ENCODE peak calls at places on chromosomes 11 and 22, in five cellular contexts. U is cardiac muscle cell, F is ovary, N is tibial nerve, T is A549. C is an unnamed sample.

GRCh38 chr11:126661051-126661450 is 305.6 kb downstream of the ST3GAL4 start:
- DNase-seq in U (no peak), F (no peak), N (no peak), T (no peak), C (no peak)

GRCh38 chr11:124899376-124900145 is 1.9 kb upstream of the ROBO4 start:
- DNase-seq in U (no peak), F (no peak), N (no peak), T (no peak), C (peak; percentile 37)

GRCh38 chr22:36682835-36683234 is 20.7 kb downstream of the CACNG2 start:
- DNase-seq in U (no peak), F (no peak), N (no peak), T (no peak), C (no peak)

GRCh38 chr11:132895340-132895739 is 637.0 kb downstream of the OPCML start:
- DNase-seq in U (peak; percentile 84), F (no peak), N (no peak), T (no peak), C (peak; percentile 60)

GRCh38 chr11:75428301-75428724 is 4.7 kb downstream of the KLHL35 start:
- DNase-seq in U (peak; percentile 94), F (peak; percentile 75), N (peak; percentile 92), T (no peak), C (peak; percentile 91)

GRCh38 chr22:29369460-29369859 is 18.9 kb downstream of the AP1B1 start:
- DNase-seq in U (peak; percentile 81), F (peak; percentile 62), N (peak; percentile 67), T (no peak), C (peak; percentile 74)

GRCh38 chr11:112968988-112969714 is 7.9 kb downstream of the NCAM1 start:
- DNase-seq in U (peak; percentile 78), F (no peak), N (no peak), T (no peak), C (no peak)

GRCh38 chr22:38335077-38335476 is 17.8 kb upstream of the CSNK1E start:
- DNase-seq in U (no peak), F (no peak), N (no peak), T (no peak), C (peak; percentile 60)

GRCh38 chr11:46930089-46930488 is 6.5 kb upstream of the CSTPP1 start:
- DNase-seq in U (peak; percentile 42), F (no peak), N (no peak), T (peak; percentile 50), C (peak; percentile 51)

GRCh38 chr11:111308140-111308539 is 9.8 kb downstream of the POU2AF3 start:
- DNase-seq in U (peak; percentile 30), F (no peak), N (no peak), T (peak; percentile 20), C (no peak)

GRCh38 chr11:134041791-134042696 is 26.8 kb upstream of the JAM3 start:
- DNase-seq in U (no peak), F (no peak), N (no peak), T (no peak), C (no peak)

GRCh38 chr22:44685384-44686056 is 16.5 kb upstream of the PRR5 start:
- DNase-seq in U (peak; percentile 60), F (no peak), N (no peak), T (peak; percentile 43), C (peak; percentile 23)

GRCh38 chr11:15923169-15923568 is 433.2 kb downstream of the SOX6 start:
- DNase-seq in U (no peak), F (no peak), N (no peak), T (no peak), C (no peak)

GRCh38 chr11:65651339-65651588 is 11.5 kb downstream of the RELA start:
- DNase-seq in U (no peak), F (no peak), N (no peak), T (no peak), C (no peak)

GRCh38 chr11:107916671-107917241 is 11.5 kb upstream of the RAB39A start:
- DNase-seq in U (peak; percentile 13), F (no peak), N (no peak), T (no peak), C (peak; percentile 22)

GRCh38 chr22:35021166-35021565 is 44.8 kb upstream of the ISX start:
- DNase-seq in U (no peak), F (no peak), N (no peak), T (no peak), C (no peak)

GRCh38 chr11:9092846-9093778 is 1.7 kb upstream of the SCUBE2 start:
- DNase-seq in U (peak; percentile 6), F (no peak), N (no peak), T (no peak), C (peak; percentile 6)

GRCh38 chr22:37214431-37215025 is 2.3 kb upstream of the SSTR3 start:
- DNase-seq in U (no peak), F (no peak), N (no peak), T (no peak), C (no peak)

GRCh38 chr22:23892626-23893445 is 1.3 kb upstream of the MIF start:
- DNase-seq in U (no peak), F (no peak), N (no peak), T (no peak), C (no peak)

GRCh38 chr22:41234815-41235687 is 5.7 kb downstream of the CHADL start:
- DNase-seq in U (no peak), F (no peak), N (no peak), T (no peak), C (no peak)

GRCh38 chr11:46275964-46276641 is 1.4 kb upstream of the CREB3L1 start:
- DNase-seq in U (no peak), F (no peak), N (no peak), T (no peak), C (no peak)

GRCh38 chr22:24367841-24368240 is 59.6 kb upstream of the ADORA2A start:
- DNase-seq in U (peak; percentile 67), F (no peak), N (no peak), T (no peak), C (peak; percentile 15)

GRCh38 chr11:74055938-74056337 is 47.1 kb upstream of the UCP3 start:
- DNase-seq in U (peak; percentile 29), F (no peak), N (no peak), T (peak; percentile 25), C (peak; percentile 34)

GRCh38 chr11:774873-775592 is 2.3 kb downstream of the GATD1 start:
- DNase-seq in U (peak; percentile 34), F (peak; percentile 23), N (no peak), T (no peak), C (peak; percentile 39)

GRCh38 chr11:27397619-27398412 is 34.8 kb upstream of the CCDC34 start:
- DNase-seq in U (no peak), F (no peak), N (no peak), T (no peak), C (no peak)

GRCh38 chr11:13160745-13161144 is 116.8 kb upstream of the BMAL1 start:
- DNase-seq in U (no peak), F (no peak), N (no peak), T (no peak), C (no peak)

GRCh38 chr11:123020968-123021367 is 39.3 kb upstream of the BSX start:
- DNase-seq in U (peak; percentile 74), F (no peak), N (no peak), T (peak; percentile 77), C (peak; percentile 66)

GRCh38 chr22:46081831-46082210 is 68.5 kb upstream of the PPARA start:
- DNase-seq in U (no peak), F (peak; percentile 57), N (peak; percentile 12), T (no peak), C (no peak)

GRCh38 chr22:46079093-46079860 is 71.0 kb upstream of the PPARA start:
- DNase-seq in U (no peak), F (peak; percentile 44), N (peak; percentile 13), T (no peak), C (no peak)

GRCh38 chr22:46081036-46081830 is 69.1 kb upstream of the PPARA start:
- DNase-seq in U (no peak), F (peak; percentile 45), N (peak; percentile 13), T (no peak), C (no peak)

GRCh38 chr22:46078241-46079092 is 71.9 kb upstream of the PPARA start:
- DNase-seq in U (no peak), F (peak; percentile 75), N (peak; percentile 50), T (no peak), C (peak; percentile 34)

GRCh38 chr22:46079861-46080821 is 70.2 kb upstream of the PPARA start:
- DNase-seq in U (no peak), F (peak; percentile 72), N (peak; percentile 81), T (no peak), C (peak; percentile 94)
- H3K4me3 ChIP-seq in U (no peak overlapping the region), F (peak overlapping the region; percentile 78), N (peak overlapping the region; percentile 85), T (peak overlapping the region; percentile 52), C (peak overlapping the region; percentile 72)

DNA sequence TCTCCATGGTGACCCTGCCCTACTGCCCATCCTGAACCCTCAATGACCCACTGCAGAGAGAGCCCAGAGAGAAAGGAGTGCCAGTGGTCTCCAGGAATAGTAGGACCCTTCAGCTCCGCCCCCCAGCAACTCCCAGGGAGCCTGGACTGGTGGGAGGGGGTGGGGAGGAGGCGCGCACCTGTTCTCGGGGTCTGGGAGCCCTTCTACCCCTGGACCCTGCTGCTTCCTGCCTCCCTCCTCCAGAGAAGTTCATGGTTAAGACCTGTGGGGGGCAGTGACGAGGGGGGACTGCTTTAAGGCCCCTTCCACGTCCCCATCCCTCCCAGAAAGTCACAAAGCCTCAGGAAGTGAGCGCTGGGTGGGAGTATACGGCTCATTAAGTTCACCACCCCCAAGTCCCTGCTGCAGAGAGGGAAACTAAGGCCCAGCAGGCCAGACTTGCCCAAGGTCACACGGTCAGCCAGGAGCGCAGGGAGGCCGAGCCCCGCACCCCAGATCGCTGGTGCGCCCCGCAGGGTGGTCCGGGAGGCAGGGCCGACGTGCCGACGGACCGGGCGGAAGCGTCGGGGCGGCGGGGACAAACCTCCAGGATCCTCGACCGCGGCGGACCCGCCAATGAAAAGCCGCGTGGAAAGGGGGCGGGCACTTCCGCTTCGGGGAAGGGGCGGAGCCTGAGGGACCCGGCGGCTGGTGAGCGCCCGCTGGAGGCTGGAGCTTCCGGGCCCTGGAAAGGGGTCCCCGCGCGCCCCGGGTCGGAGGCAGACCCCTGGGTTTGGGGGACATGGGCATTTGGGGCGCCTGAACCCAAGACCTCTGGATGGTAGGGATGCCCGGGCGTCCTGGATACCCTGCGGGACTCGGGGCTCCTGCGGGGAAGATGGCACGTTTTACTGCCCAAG is at the start of the genes NUDT22 and TRPT1:
- DNase-seq in U (peak; percentile 80), F (peak; percentile 92), N (peak; percentile 81), T (peak; percentile 90), C (peak; percentile 74)
- TF ChIP-seq CTCF in U (peak; percentile 24), F (peak; percentile 10), N (peak; percentile 14), T (peak; percentile 28), C (peak; percentile 35)

GRCh38 chr11:117749541-117749910 is 47.5 kb downstream of the DSCAML1 start:
- DNase-seq in U (no peak), F (no peak), N (no peak), T (no peak), C (no peak)
- H3K4me3 ChIP-seq in U (no peak overlapping the region), F (no peak overlapping the region), N (no peak overlapping the region), T (no peak overlapping the region), C (no peak overlapping the region)

DNA sequence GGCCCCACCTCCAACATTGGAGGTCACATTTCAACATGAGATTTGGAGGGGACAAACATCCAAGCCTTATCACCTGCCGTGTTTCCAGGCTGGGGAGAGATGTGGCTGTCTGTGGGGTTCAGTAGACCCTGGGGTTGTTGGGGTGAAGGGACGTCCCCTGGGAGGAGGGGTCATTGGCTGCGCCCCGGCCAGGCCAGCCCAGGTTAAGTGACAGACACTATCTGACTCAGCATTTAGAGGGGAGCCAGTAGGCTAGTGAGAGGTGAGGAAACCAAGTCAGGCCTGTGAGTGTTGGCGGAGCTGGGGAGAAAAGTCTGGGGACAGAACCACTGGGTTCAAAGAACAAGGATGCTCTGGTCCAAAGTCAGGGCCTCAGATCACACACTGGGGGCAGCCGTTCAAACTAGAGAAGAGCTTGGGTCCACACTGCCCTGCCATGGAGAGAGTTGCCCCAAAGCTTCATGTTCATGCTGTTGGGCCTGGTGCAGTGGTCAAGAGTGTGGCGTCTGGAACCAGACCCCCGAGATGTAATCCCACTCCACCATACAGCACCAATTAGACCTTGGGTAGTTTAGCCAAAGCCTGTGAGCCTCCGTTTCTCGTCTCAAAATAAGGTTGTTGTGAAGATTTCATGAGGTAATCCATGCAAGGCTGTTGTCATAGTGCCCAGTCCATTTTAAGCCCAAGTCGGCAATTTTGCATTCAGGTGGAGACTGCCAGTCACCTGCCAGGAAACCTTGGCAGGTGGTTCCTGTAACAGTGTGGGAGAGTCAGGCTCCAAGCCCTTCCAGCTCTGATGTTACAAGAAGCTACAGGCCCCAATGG is 1289.6 kb downstream of the TBC1D22A start:
- DNase-seq in U (no peak), F (no peak), N (no peak), T (no peak), C (no peak)
- TF ChIP-seq CTCF in U (no peak), F (no peak), N (no peak), T (no peak), C (no peak)